ENCODE peak calls at places on chromosomes 5 and 9, in four cellular contexts. Z, F, E and I are unnamed samples.
A peak's percentile ranks its signal among the peaks of the same experiment; 100 is the strongest.

GRCh38 chr5:108487951-108488350 is 106.1 kb upstream of the FBXL17 start:
- DNase-seq in Z (no peak), F (no peak), E (no peak), I (no peak)

GRCh38 chr5:72463499-72464052 is 43.6 kb downstream of the ZNF366 start:
- DNase-seq in Z (no peak), F (no peak), E (no peak), I (no peak)

GRCh38 chr5:23268136-23268535 is 239.3 kb upstream of the PRDM9 start:
- DNase-seq in Z (no peak), F (no peak), E (peak; percentile 79), I (no peak)

GRCh38 chr9:8484563-8484962 is 685.0 kb upstream of the DMAC1 start:
- DNase-seq in Z (no peak), F (no peak), E (no peak), I (no peak)

GRCh38 chr5:179732918-179733763 is 519 bp downstream of the MAML1 start:
- DNase-seq in Z (peak; percentile 64), F (peak; percentile 67), E (peak; percentile 43), I (no peak)

GRCh38 chr5:9622891-9623547 is 7.1 kb downstream of the TAS2R1 start:
- DNase-seq in Z (peak; percentile 78), F (no peak), E (no peak), I (no peak)

GRCh38 chr5:96431376-96432244 is 1.4 kb downstream of the PCSK1 start:
- DNase-seq in Z (no peak), F (no peak), E (peak; percentile 65), I (no peak)

GRCh38 chr5:67092447-67093023 is 104.1 kb downstream of the CD180 start:
- DNase-seq in Z (no peak), F (no peak), E (no peak), I (no peak)

GRCh38 chr9:99895510-99895909 is 10.9 kb upstream of the STX17 start:
- DNase-seq in Z (no peak), F (no peak), E (no peak), I (no peak)

GRCh38 chr5:52774005-52774410 is 13.7 kb upstream of the ITGA1 start:
- DNase-seq in Z (no peak), F (no peak), E (no peak), I (no peak)

GRCh38 chr9:110426052-110426709 is 88.5 kb upstream of the TXNDC8 start:
- DNase-seq in Z (peak; percentile 47), F (no peak), E (no peak), I (no peak)

GRCh38 chr5:180850434-180851078 is 10.5 kb downstream of the ZFP62 start:
- DNase-seq in Z (no peak), F (no peak), E (no peak), I (no peak)

GRCh38 chr5:66932446-66932845 is 264.2 kb downstream of the CD180 start:
- DNase-seq in Z (peak; percentile 67), F (no peak), E (no peak), I (no peak)

GRCh38 chr9:14752271-14752670 is 29.7 kb upstream of the CER1 start:
- DNase-seq in Z (no peak), F (no peak), E (no peak), I (no peak)

GRCh38 chr9:133614056-133614455 is 4.9 kb upstream of the FAM163B start:
- DNase-seq in Z (no peak), F (no peak), E (no peak), I (no peak)

GRCh38 chr5:469752-470483 is 26.9 kb downstream of the EXOC3 start:
- DNase-seq in Z (no peak), F (no peak), E (no peak), I (no peak)

GRCh38 chr9:70480405-70480980 is 66.0 kb upstream of the KLF9 start:
- DNase-seq in Z (peak; percentile 87), F (peak; percentile 73), E (peak; percentile 75), I (no peak)

GRCh38 chr9:92963831-92964606 is 16.7 kb downstream of the FGD3 start:
- DNase-seq in Z (no peak), F (no peak), E (no peak), I (no peak)

GRCh38 chr9:20569525-20569924 is 52.8 kb downstream of the MLLT3 start:
- DNase-seq in Z (peak; percentile 28), F (no peak), E (no peak), I (no peak)

GRCh38 chr9:107246259-107247254 is 36.5 kb upstream of the RAD23B start:
- DNase-seq in Z (no peak), F (no peak), E (no peak), I (no peak)

GRCh38 chr9:88784960-88785359 is 206.3 kb upstream of the S1PR3 start:
- DNase-seq in Z (no peak), F (no peak), E (no peak), I (no peak)

GRCh38 chr9:18689881-18690280 is 215.9 kb downstream of the ADAMTSL1 start:
- DNase-seq in Z (peak; percentile 47), F (no peak), E (no peak), I (no peak)

GRCh38 chr5:143350790-143351603 is 52.5 kb downstream of the NR3C1 start:
- DNase-seq in Z (peak; percentile 70), F (no peak), E (no peak), I (no peak)

GRCh38 chr9:94031380-94031779 is 52.9 kb upstream of the PTPDC1 start:
- DNase-seq in Z (peak; percentile 7), F (no peak), E (no peak), I (no peak)